ENCODE peak calls at places on chromosomes 1 and 21, in four cellular contexts. One of them, this sample, is unnamed.

GRCh38 chr1:245605480-245606156 is 450.8 kb downstream of the KIF26B start:
- DNase-seq in GM12878: no peak
- DNase-seq in HepG2: no peak
- DNase-seq in K562: no peak
- DNase-seq in this sample: no peak

GRCh38 chr1:20730690-20731056 is 1.8 kb downstream of the SH2D5 start:
- DNase-seq in GM12878: no peak
- DNase-seq in HepG2: no peak
- DNase-seq in K562: no peak
- DNase-seq in this sample: peak

GRCh38 chr1:3134378-3135072 is 65.5 kb downstream of the PRDM16 start:
- DNase-seq in GM12878: no peak
- DNase-seq in HepG2: no peak
- DNase-seq in K562: no peak
- DNase-seq in this sample: no peak

GRCh38 chr1:207002731-207003146 is 29.8 kb downstream of the C1orf116 start:
- DNase-seq in GM12878: no peak
- DNase-seq in HepG2: no peak
- DNase-seq in K562: no peak
- DNase-seq in this sample: no peak

GRCh38 chr1:58858344-58858673 is 74.5 kb upstream of the JUN start:
- DNase-seq in GM12878: peak
- DNase-seq in HepG2: peak
- DNase-seq in K562: peak
- DNase-seq in this sample: no peak

GRCh38 chr1:209743145-209743482 is 12.7 kb upstream of the TRAF3IP3 start:
- DNase-seq in GM12878: no peak
- DNase-seq in HepG2: no peak
- DNase-seq in K562: no peak
- DNase-seq in this sample: no peak

GRCh38 chr1:201445300-201445699 is 23.7 kb downstream of the PHLDA3 start:
- DNase-seq in GM12878: no peak
- DNase-seq in HepG2: no peak
- DNase-seq in K562: no peak
- DNase-seq in this sample: no peak

GRCh38 chr1:212545941-212546638 is 62.5 kb upstream of the ATF3 start:
- DNase-seq in GM12878: no peak
- DNase-seq in HepG2: no peak
- DNase-seq in K562: no peak
- DNase-seq in this sample: no peak

GRCh38 chr1:240092301-240093119 is 827 bp downstream of the FMN2 start:
- DNase-seq in GM12878: no peak
- DNase-seq in HepG2: no peak
- DNase-seq in K562: no peak
- DNase-seq in this sample: peak

DNA sequence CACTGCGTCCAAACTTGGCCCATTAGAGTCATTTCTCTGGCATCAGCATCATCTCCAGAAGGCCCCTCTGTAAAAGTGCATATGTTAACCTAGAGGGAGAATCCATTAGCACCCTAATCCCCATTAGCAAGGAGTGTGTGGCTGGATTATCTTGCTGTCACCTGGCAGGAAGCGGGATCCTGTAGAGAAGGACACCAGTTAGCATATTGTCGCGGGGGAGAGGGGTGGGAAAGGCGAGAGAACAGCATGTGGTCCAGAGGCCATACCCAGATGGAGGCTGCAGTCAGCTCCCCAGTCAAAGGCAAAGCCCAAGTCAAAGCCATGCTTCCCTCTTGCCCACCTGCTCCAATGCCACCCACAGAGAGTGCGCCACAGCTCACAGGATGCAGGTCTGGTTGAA is 64.0 kb downstream of the OLIG1 start:
- DNase-seq in GM12878: no peak
- DNase-seq in HepG2: no peak
- DNase-seq in K562: no peak
- DNase-seq in this sample: no peak
- TF ChIP-seq BHLHE40 in GM12878: no peak
- TF ChIP-seq BHLHE40 in HepG2: no peak
- TF ChIP-seq BHLHE40 in K562: no peak
- TF ChIP-seq BHLHE40 in this sample: no peak

GRCh38 chr1:56526571-56527174 is 52.7 kb downstream of the PLPP3 start:
- DNase-seq in GM12878: peak
- DNase-seq in HepG2: no peak
- DNase-seq in K562: no peak
- DNase-seq in this sample: no peak

GRCh38 chr1:56524263-56524662 is 55.1 kb downstream of the PLPP3 start:
- DNase-seq in GM12878: no peak
- DNase-seq in HepG2: no peak
- DNase-seq in K562: no peak
- DNase-seq in this sample: no peak

GRCh38 chr1:56520202-56520601 is 59.2 kb downstream of the PLPP3 start:
- DNase-seq in GM12878: no peak
- DNase-seq in HepG2: no peak
- DNase-seq in K562: no peak
- DNase-seq in this sample: no peak

GRCh38 chr1:56525463-56526155 is 53.8 kb downstream of the PLPP3 start:
- DNase-seq in GM12878: peak
- DNase-seq in HepG2: no peak
- DNase-seq in K562: no peak
- DNase-seq in this sample: no peak

GRCh38 chr1:56522680-56523079 is 56.7 kb downstream of the PLPP3 start:
- DNase-seq in GM12878: no peak
- DNase-seq in HepG2: no peak
- DNase-seq in K562: no peak
- DNase-seq in this sample: no peak
- TF ChIP-seq TARDBP in GM12878: no peak
- TF ChIP-seq TARDBP in HepG2: no peak
- TF ChIP-seq TARDBP in K562: no peak
- TF ChIP-seq TARDBP in this sample: no peak

GRCh38 chr1:155081472-155082300 is 3.0 kb downstream of the EFNA3 start:
- DNase-seq in GM12878: no peak
- DNase-seq in HepG2: no peak
- DNase-seq in K562: no peak
- DNase-seq in this sample: no peak
- TF ChIP-seq SP1 in GM12878: no peak
- TF ChIP-seq SP1 in HepG2: no peak
- TF ChIP-seq SP1 in K562: no peak
- TF ChIP-seq SP1 in this sample: no peak

GRCh38 chr1:163054056-163054706 is 15.0 kb upstream of the RGS4 start:
- DNase-seq in GM12878: no peak
- DNase-seq in HepG2: no peak
- DNase-seq in K562: no peak
- DNase-seq in this sample: no peak
- TF ChIP-seq BHLHE40 in GM12878: no peak
- TF ChIP-seq BHLHE40 in HepG2: no peak
- TF ChIP-seq BHLHE40 in K562: no peak
- TF ChIP-seq BHLHE40 in this sample: no peak

DNA sequence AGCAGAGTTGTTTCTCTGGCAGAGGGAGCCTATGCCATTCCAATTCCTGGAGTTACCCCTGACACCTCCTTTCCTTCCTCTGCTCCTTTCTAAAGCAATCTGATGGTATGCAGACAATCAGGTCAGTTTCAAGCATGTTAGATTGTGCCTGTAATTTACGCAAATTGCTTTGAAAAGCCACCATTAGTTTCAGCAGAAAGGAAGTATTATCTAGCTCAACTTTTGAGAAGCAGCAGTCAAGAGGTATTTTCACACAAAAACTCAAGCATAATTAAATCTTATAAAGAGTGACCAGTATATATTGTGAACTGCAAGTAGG is 2.2 kb downstream of the ERRFI1 start:
- DNase-seq in GM12878: no peak
- DNase-seq in HepG2: no peak
- DNase-seq in K562: no peak
- DNase-seq in this sample: no peak
- TF ChIP-seq TARDBP in GM12878: no peak
- TF ChIP-seq TARDBP in HepG2: no peak
- TF ChIP-seq TARDBP in K562: no peak
- TF ChIP-seq TARDBP in this sample: no peak

GRCh38 chr1:74396942-74397341 is 115.5 kb downstream of the LRRC53 start:
- DNase-seq in GM12878: no peak
- DNase-seq in HepG2: no peak
- DNase-seq in K562: no peak
- DNase-seq in this sample: no peak
- TF ChIP-seq SP1 in GM12878: no peak
- TF ChIP-seq SP1 in HepG2: no peak
- TF ChIP-seq SP1 in K562: no peak
- TF ChIP-seq SP1 in this sample: no peak